ENCODE peak calls at places on chromosomes 16 and 17, in nine cellular contexts. I is thyroid gland, B is bronchial epithelial cell, F is breast epithelium, R is tibial artery, S is A673, K is glutamatergic neuron, J is A549, G is Peyer's patch. H is an unnamed sample.

GRCh38 chr17:48614904-48615211 is 234 bp downstream of the HOXB8 start:
- DNase-seq in R (no peak), B (no peak), J (no peak), S (peak; percentile 34), F (no peak), K (no peak), I (no peak), G (no peak), H (no peak)

GRCh38 chr17:74466111-74466784 is at the start of gene CD300A:
- DNase-seq in B (no peak), J (no peak), I (no peak), K (no peak), G (peak; percentile 69), S (no peak), F (no peak), R (no peak), H (no peak)

GRCh38 chr16:55204094-55204493 is 119.9 kb upstream of the IRX6 start:
- DNase-seq in K (no peak), S (no peak), J (no peak), F (no peak), B (no peak), R (no peak), I (no peak), G (no peak), H (no peak)

GRCh38 chr17:81870155-81870977 is 771 bp downstream of the ARHGDIA start:
- DNase-seq in I (peak; percentile 40), F (no peak), K (no peak), J (no peak), G (peak; percentile 71), R (no peak), S (peak; percentile 64), B (no peak), H (peak; percentile 36)

GRCh38 chr16:27350006-27350405 is 36.2 kb downstream of the IL4R start:
- DNase-seq in K (no peak), J (no peak), I (no peak), R (no peak), B (no peak), G (no peak), S (no peak), F (no peak), H (no peak)

GRCh38 chr17:15342460-15342859 is 1.1 kb upstream of the TEKT3 start:
- DNase-seq in B (peak; percentile 41), R (no peak), F (no peak), J (no peak), G (no peak), S (no peak), I (no peak), K (no peak), H (no peak)

GRCh38 chr17:37191219-37191618 is 184.6 kb upstream of the C17orf78 start:
- DNase-seq in B (no peak), I (no peak), K (no peak), J (no peak), R (no peak), F (no peak), G (no peak), S (no peak), H (no peak)

GRCh38 chr17:39015546-39015935 is 48.3 kb upstream of the FBXO47 start:
- DNase-seq in S (no peak), J (no peak), F (no peak), K (no peak), R (no peak), B (no peak), I (no peak), G (no peak), H (no peak)

GRCh38 chr17:71441098-71441497 is 679.7 kb upstream of the SOX9 start:
- DNase-seq in J (peak; percentile 45), G (no peak), F (no peak), R (no peak), B (peak; percentile 97), S (no peak), I (no peak), K (no peak), H (peak; percentile 24)

GRCh38 chr16:19374402-19374801 is 43.3 kb upstream of the TMC5 start:
- DNase-seq in J (no peak), K (no peak), S (no peak), F (no peak), B (no peak), I (no peak), G (no peak), R (no peak), H (no peak)

GRCh38 chr16:49439050-49439449 is 65.4 kb downstream of the C16orf78 start:
- DNase-seq in I (no peak), J (no peak), G (no peak), K (peak; percentile 5), R (peak; percentile 13), B (no peak), S (no peak), F (no peak), H (no peak)

GRCh38 chr16:49441366-49441780 is 67.8 kb downstream of the C16orf78 start:
- DNase-seq in K (peak; percentile 30), S (peak; percentile 11), R (peak; percentile 50), G (peak; percentile 86), B (no peak), J (no peak), I (peak; percentile 36), F (no peak), H (peak; percentile 59)

GRCh38 chr16:49439676-49440075 is 66.1 kb downstream of the C16orf78 start:
- DNase-seq in K (no peak), B (no peak), J (no peak), F (no peak), S (no peak), R (peak; percentile 51), I (no peak), G (no peak), H (no peak)

GRCh38 chr16:49442805-49443204 is 69.2 kb downstream of the C16orf78 start:
- DNase-seq in B (no peak), F (no peak), G (no peak), J (no peak), I (no peak), R (peak; percentile 16), S (no peak), K (no peak), H (no peak)

GRCh38 chr16:49440156-49441065 is 66.8 kb downstream of the C16orf78 start:
- DNase-seq in S (peak; percentile 15), K (peak; percentile 13), G (no peak), J (no peak), B (no peak), I (no peak), F (no peak), R (peak; percentile 20), H (no peak)
- TF ChIP-seq CTCF in S (peak; percentile 16), K (no peak), G (no peak), J (no peak), B (no peak), I (no peak), F (no peak), R (no peak), H (peak; percentile 45)

GRCh38 chr16:72856797-72857196 is 191.1 kb downstream of the ZFHX3 start:
- DNase-seq in F (no peak), S (peak; percentile 41), R (peak; percentile 61), G (no peak), J (peak; percentile 43), K (peak; percentile 49), B (peak; percentile 7), I (peak; percentile 20), H (peak; percentile 52)
- TF ChIP-seq CTCF in F (no peak), S (peak; percentile 63), R (no peak), G (peak; percentile 12), J (peak; percentile 15), K (peak; percentile 45), B (peak; percentile 43), I (peak; percentile 23), H (peak; percentile 70)

GRCh38 chr17:5077781-5078105 is 524 bp upstream of the ZFP3 start:
- DNase-seq in G (no peak), B (no peak), F (no peak), I (no peak), R (no peak), S (no peak), J (no peak), K (no peak), H (no peak)

GRCh38 chr17:5080591-5080990 is 2.3 kb downstream of the ZFP3 start:
- DNase-seq in S (no peak), K (no peak), J (no peak), G (no peak), I (no peak), F (no peak), R (no peak), B (no peak), H (no peak)

DNA sequence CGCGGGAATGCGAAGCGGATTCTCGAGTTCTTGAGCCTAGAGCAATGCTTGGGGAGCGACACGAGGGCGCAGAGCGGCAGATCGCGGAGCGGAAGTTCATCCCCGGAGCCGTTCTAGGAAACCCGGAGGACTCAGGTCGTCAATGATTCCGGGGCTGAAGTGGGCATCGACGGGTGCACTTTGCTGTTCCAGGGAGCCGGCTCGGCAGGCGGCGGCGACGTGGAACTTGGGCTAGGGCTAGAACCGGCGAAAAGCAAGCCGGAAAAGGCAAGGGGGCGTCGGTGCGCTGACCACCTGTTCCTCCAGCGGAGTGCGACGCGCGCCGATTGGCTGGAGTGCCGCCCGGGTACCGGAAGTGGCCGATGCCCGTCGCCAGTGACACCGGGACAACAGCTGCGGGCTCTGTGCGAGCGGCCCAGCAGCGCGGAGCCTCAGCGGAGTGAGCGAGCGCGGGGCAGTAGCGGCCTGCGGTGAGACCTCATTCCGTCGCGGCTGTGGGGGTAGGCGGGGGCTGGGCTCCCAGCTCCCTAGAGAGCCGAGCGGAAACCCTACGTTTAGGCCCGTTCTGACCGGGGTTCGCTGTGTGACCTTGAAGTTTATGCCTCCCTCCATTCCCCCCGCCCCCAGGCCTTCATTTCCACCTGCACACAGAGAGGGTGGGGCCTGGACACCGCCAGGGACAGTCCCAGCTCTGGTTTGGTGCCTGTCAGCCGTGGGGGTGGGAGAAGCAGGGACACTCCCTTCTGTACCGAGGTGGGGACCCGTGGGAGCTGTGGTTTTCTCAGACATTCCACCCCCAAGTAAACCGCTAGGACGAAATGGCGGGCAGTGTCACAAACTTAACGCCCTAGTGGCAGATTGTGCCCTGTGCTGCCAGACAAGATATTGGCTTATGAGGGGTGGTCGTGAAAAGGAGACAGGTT is at the start of gene ZFP3:
- DNase-seq in S (peak; percentile 92), B (peak; percentile 46), I (peak; percentile 82), R (peak; percentile 89), J (peak; percentile 70), G (peak; percentile 82), K (peak; percentile 84), F (peak; percentile 88), H (peak; percentile 54)
- TF ChIP-seq CTCF in S (peak; percentile 10), B (no peak), I (no peak), R (no peak), J (no peak), G (peak; percentile 14), K (peak; percentile 13), F (peak; percentile 14), H (no peak)

DNA sequence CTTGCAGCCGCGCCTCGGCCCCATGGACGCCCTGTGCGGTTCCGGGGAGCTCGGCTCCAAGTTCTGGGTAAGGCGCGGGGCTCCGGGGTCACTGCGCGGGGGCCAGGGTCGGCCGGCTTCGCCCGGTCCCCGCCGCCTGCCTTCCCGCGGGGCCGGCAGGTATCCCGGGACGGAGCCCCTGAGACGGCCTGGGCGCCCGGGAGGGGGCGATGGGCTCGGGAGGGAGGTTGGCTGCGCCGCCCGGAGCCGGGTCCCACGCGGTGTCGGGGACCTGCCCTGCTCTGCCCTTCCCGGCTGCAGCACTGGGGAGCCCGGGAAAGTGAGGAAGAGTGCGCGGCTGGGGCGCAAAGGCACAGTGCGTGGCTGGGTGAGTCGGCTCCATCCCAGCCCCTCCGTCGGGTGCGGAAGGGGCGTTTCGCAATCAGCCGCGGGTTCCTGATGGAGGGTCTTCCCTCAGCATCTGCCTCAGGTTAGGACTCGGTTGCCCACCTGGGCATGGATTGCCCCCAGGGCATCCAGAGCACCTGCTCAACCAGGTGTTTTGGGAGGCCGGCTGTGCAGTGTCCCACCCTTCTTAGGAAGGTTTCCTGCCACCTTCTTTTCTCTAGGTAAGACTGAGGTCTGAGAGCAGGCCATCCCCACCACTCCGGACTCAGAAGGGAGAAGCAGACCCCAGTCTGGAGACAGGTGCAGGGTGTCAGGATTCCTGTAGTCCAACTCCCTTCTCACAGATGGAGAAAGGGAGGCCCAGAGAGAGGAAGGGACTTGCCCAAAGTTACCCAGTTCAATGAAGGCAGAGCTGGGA is 436 bp downstream of the ABCC3 start:
- DNase-seq in S (no peak), J (no peak), B (no peak), F (no peak), K (peak; percentile 27), R (no peak), I (peak; percentile 34), G (no peak), H (no peak)
- TF ChIP-seq CTCF in S (no peak), J (no peak), B (no peak), F (no peak), K (no peak), R (no peak), I (peak; percentile 17), G (no peak), H (no peak)

H was measured in BE2C.